ENCODE peak calls at places on chromosomes 5 and 9, in four cellular contexts. B, X, A and G are unnamed samples.

GRCh38 chr9:106421772-106422171 is 441.2 kb upstream of the ZNF462 start:
- DNase-seq in X (no peak), B (no peak), A (no peak), G (no peak)

GRCh38 chr9:87854563-87854962 is 28.1 kb upstream of the SPATA31E1 start:
- DNase-seq in B (no peak), X (no peak), A (no peak), G (no peak)

GRCh38 chr5:1503301-1504243 is 20.2 kb downstream of the LPCAT1 start:
- DNase-seq in X (peak; percentile 53), A (no peak), B (no peak), G (no peak)

GRCh38 chr5:59151162-59151889 is 568.5 kb downstream of the RAB3C start:
- DNase-seq in X (no peak), B (no peak), A (no peak), G (no peak)

GRCh38 chr9:95463145-95464060 is 53.4 kb downstream of the PTCH1 start:
- DNase-seq in A (no peak), X (peak; percentile 16), B (no peak), G (no peak)

GRCh38 chr5:127001621-127002296 is 28.6 kb downstream of the MARCHF3 start:
- DNase-seq in A (no peak), X (no peak), B (peak; percentile 93), G (peak; percentile 93)

GRCh38 chr9:113536483-113537226 is 73.1 kb downstream of the RGS3 start:
- DNase-seq in X (no peak), A (no peak), B (peak; percentile 52), G (no peak)

GRCh38 chr9:95305770-95306492 is 11.6 kb downstream of the FANCC start:
- DNase-seq in X (no peak), A (no peak), B (no peak), G (no peak)

GRCh38 chr5:23027830-23028229 is 174.7 kb upstream of the CDH12 start:
- DNase-seq in A (no peak), X (no peak), B (no peak), G (no peak)

GRCh38 chr5:179338123-179338676 is 7.1 kb downstream of the ADAMTS2 start:
- DNase-seq in X (no peak), B (no peak), A (no peak), G (no peak)

GRCh38 chr9:87551692-87552303 is 54.1 kb downstream of the DAPK1 start:
- DNase-seq in A (peak; percentile 43), B (no peak), X (no peak), G (no peak)

GRCh38 chr9:128390150-128390812 is 19.1 kb downstream of the URM1 start:
- DNase-seq in B (no peak), X (no peak), A (no peak), G (no peak)

GRCh38 chr9:80787636-80788035 is 901.7 kb downstream of the TLE1 start:
- DNase-seq in X (no peak), A (no peak), B (no peak), G (no peak)

GRCh38 chr9:99356512-99356971 is 134.5 kb downstream of the SEC61B start:
- DNase-seq in A (no peak), B (no peak), X (no peak), G (no peak)

GRCh38 chr5:120509056-120509455 is 45.0 kb downstream of the PRR16 start:
- DNase-seq in A (no peak), X (no peak), B (no peak), G (no peak)

GRCh38 chr5:39760385-39761198 is 335.8 kb upstream of the DAB2 start:
- DNase-seq in X (no peak), A (no peak), B (peak; percentile 96), G (peak; percentile 96)

GRCh38 chr9:93642961-93643360 is 66.6 kb downstream of the PHF2 start:
- DNase-seq in X (no peak), B (peak; percentile 29), A (no peak), G (peak; percentile 66)

GRCh38 chr9:137045294-137046093 is 483 bp downstream of the NPDC1 start:
- DNase-seq in X (no peak), B (peak; percentile 48), A (peak; percentile 78), G (peak; percentile 32)

GRCh38 chr9:78365979-78366697 is 69.2 kb downstream of the PSAT1 start:
- DNase-seq in A (peak; percentile 23), X (peak; percentile 7), B (peak; percentile 35), G (no peak)

GRCh38 chr9:133109931-133110650 is 10.9 kb downstream of the RALGDS start:
- DNase-seq in A (no peak), B (no peak), X (no peak), G (no peak)

GRCh38 chr9:86513429-86513828 is 159.2 kb upstream of the TUT7 start:
- DNase-seq in A (no peak), X (no peak), B (no peak), G (no peak)

GRCh38 chr5:120452471-120452870 is 11.6 kb upstream of the PRR16 start:
- DNase-seq in B (no peak), X (no peak), A (no peak), G (no peak)

GRCh38 chr5:171966964-171967363 is 39.5 kb downstream of the FBXW11 start:
- DNase-seq in A (no peak), X (no peak), B (no peak), G (no peak)
- H3K27ac ChIP-seq in A (no peak overlapping the region), X (no peak overlapping the region), B (no peak overlapping the region), G (no peak overlapping the region)

DNA sequence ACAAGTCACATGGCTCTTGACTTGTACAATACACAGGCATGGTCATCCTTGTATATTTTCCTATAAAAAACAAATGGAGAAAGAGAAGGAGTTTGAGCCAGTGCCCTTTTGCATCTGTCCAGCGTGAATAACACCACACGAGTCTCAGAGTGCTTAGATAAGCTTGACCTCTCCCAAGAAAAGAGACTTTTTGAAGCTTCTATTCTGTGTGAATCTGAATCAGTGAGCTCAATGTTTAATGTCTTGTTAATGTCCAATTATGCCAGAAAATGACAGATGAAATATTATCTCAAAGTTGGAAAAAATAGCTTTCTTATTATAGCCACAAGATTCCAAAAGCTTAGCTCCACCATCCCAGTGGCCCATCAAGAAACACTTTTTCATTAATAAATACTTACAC is 31.0 kb upstream of the LPAR1 start:
- DNase-seq in B (no peak), A (no peak), X (no peak), G (no peak)
- H3K27ac ChIP-seq in B (no peak overlapping the region), A (no peak overlapping the region), X (no peak overlapping the region), G (no peak overlapping the region)

DNA sequence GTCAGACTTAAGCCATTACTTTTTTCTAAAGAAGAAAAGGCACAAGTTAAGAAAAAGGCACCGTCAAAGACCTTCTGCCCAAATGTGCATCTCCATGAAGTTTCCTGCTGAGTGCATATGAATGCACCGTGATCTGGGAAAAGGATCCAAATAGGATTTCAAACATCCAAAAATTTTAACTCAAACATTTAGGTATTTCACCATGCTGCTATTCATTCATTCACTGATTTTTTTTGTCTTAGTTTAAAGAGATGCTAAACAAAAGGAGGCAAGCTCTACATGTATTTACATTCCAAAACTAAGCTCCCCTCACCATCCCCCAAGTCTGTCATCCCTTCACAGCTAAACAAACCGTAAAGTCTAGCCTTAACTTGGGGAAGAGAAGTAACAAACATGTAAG is 291.9 kb downstream of the ARL15 start:
- DNase-seq in A (peak; percentile 92), X (no peak), B (peak; percentile 48), G (no peak)
- H3K27ac ChIP-seq in A (peak overlapping the region; percentile 95), X (no peak overlapping the region), B (no peak overlapping the region), G (no peak overlapping the region)

DNA sequence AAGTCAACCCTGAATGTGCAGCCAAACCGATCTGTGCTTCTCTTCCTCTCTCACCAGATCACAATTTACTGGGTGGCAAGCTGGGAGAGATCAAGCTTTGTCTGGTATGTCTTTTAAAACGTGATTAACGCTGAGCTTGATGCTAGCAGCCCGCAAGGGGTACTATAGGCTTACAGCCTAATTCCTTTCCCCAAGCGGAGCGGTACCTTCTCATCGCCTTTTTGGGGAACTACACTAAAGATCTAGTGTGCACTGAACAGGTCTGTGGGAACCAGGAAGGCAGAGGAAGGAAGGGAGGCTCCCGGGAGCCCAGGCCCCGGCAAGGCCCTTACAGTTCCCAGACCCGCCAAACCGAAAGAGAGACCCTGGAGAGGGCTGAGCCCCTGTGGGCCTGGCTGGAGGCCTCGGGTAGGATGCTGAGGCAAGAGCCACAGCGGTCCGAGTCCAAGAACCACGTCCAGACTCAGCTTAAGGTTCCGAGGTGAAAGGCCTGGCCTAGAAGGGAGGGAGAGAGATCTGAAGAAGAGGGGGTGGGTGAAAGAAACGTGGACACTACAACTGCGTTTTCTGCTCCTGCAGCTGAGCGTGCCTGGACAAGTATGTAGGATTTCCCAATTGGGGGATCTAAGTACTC is 2.7 kb downstream of the NR2F1-AS1 start:
- DNase-seq in B (peak; percentile 63), A (peak; percentile 30), X (no peak), G (no peak)
- H3K27ac ChIP-seq in B (no peak overlapping the region), A (no peak overlapping the region), X (no peak overlapping the region), G (peak overlapping the region; percentile 86)

GRCh38 chr5:72515211-72515610 is 8.0 kb upstream of the ZNF366 start:
- DNase-seq in B (no peak), X (no peak), A (no peak), G (no peak)

GRCh38 chr5:72517961-72518690 is 10.9 kb upstream of the ZNF366 start:
- DNase-seq in X (no peak), A (no peak), B (no peak), G (no peak)

GRCh38 chr5:72522607-72523006 is 15.4 kb upstream of the ZNF366 start:
- DNase-seq in A (no peak), B (no peak), X (no peak), G (no peak)

GRCh38 chr5:72516916-72517315 is 9.7 kb upstream of the ZNF366 start:
- DNase-seq in X (no peak), A (no peak), B (no peak), G (no peak)

DNA sequence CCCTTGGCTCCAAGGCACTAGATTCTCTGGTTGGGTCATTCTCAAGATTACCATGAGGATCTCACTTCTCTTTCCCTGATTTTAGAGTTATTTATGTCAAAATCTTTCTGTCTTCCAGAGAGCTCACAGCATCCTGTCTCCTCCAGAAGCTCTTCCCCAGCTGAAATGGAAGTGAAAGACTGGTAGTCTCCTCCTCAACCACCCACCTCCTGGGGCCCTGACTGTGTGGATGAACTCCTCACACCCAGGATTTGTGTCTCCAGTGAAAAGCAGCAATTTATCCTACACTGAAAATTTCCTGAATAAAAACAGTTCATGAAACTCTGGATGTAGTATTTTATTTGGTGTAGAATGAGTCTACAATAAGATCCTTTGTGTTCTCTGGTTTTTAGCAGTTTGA is 12.0 kb upstream of the ZNF366 start:
- DNase-seq in B (no peak), A (no peak), X (no peak), G (no peak)
- H3K27ac ChIP-seq in B (no peak overlapping the region), A (no peak overlapping the region), X (no peak overlapping the region), G (no peak overlapping the region)

GRCh38 chr5:132692632-132692967 is 18.8 kb downstream of the IL4 start:
- DNase-seq in B (no peak), X (no peak), A (no peak), G (no peak)
- H3K27ac ChIP-seq in B (no peak overlapping the region), X (no peak overlapping the region), A (no peak overlapping the region), G (no peak overlapping the region)

GRCh38 chr9:37752646-37753488 is 738 bp upstream of the TRMT10B start:
- DNase-seq in A (no peak), B (no peak), X (no peak), G (no peak)
- H3K27ac ChIP-seq in A (no peak overlapping the region), B (no peak overlapping the region), X (no peak overlapping the region), G (no peak overlapping the region)

GRCh38 chr5:140553657-140554056 is 3.6 kb downstream of the SRA1 start:
- DNase-seq in A (no peak), X (no peak), B (peak; percentile 44), G (no peak)
- H3K27ac ChIP-seq in A (no peak overlapping the region), X (no peak overlapping the region), B (no peak overlapping the region), G (no peak overlapping the region)

DNA sequence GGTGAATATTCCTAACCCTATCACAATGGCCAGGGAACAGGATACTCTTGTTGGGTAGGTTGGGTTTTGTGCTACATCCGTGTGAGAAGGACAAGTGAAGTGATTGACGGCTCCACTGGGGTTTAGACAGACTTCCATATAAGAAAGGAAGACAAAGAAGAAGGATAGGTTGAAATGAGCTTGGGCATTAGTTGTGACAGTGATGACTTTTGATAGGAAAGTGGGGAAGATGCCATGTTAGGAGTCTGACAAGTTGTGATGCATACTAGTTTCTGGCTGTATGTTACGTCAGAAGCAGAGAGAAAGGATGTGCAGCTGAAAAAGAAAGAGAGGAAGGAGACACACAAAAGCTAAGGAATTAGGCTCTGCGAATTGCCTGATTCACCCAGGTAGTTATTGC is 138.0 kb downstream of the STARD4 start:
- DNase-seq in X (no peak), A (no peak), B (no peak), G (no peak)
- H3K27ac ChIP-seq in X (no peak overlapping the region), A (no peak overlapping the region), B (no peak overlapping the region), G (no peak overlapping the region)